ENCODE peak calls at places on chromosomes 5 and 9, in six cellular contexts. I is heart right ventricle, V is lower lobe of right lung, D is GM23248, S is A549, Y is cardiac muscle cell. G is an unnamed sample. For H3K4me1, the result is how much of the 10 kb centered on the place peaks cover.

GRCh38 chr9:97321251-97321650 is 13.8 kb downstream of the CCDC180 start:
- DNase-seq in Y (no peak), D (no peak), V (no peak), I (no peak), S (no peak), G (no peak)

GRCh38 chr5:125413861-125414260 is 667.4 kb upstream of the ZNF608 start:
- DNase-seq in S (no peak), Y (no peak), I (no peak), V (no peak), D (no peak), G (no peak)

GRCh38 chr9:89593776-89594427 is 10.9 kb upstream of the GADD45G start:
- DNase-seq in Y (peak), D (peak), S (peak), I (no peak), V (peak), G (no peak)

GRCh38 chr5:106876665-106877194 is 794.0 kb downstream of the EFNA5 start:
- DNase-seq in I (no peak), Y (no peak), S (no peak), D (peak), V (peak), G (no peak)

GRCh38 chr5:124080256-124080655 is 568.3 kb downstream of the CSNK1G3 start:
- DNase-seq in V (no peak), D (no peak), S (no peak), I (no peak), Y (no peak), G (no peak)

GRCh38 chr5:179113945-179114641 is 53.9 kb downstream of the ZNF354C start:
- DNase-seq in I (no peak), D (no peak), Y (no peak), S (no peak), V (no peak), G (peak)

GRCh38 chr5:154088801-154089200 is 50.0 kb downstream of the MFAP3 start:
- DNase-seq in I (no peak), V (no peak), D (no peak), S (no peak), Y (no peak), G (no peak)

GRCh38 chr5:57094753-57095683 is 78.8 kb upstream of the GPBP1 start:
- DNase-seq in I (no peak), S (no peak), V (no peak), Y (peak), D (peak), G (no peak)

GRCh38 chr9:800561-800960 is 40.9 kb upstream of the DMRT1 start:
- DNase-seq in D (no peak), V (no peak), Y (peak), S (no peak), I (no peak), G (no peak)

GRCh38 chr5:170291324-170291847 is 6.2 kb downstream of the LCP2 start:
- DNase-seq in D (no peak), I (no peak), S (no peak), Y (no peak), V (no peak), G (no peak)

GRCh38 chr9:34510032-34510431 is 12.8 kb downstream of the ENHO start:
- DNase-seq in S (no peak), V (no peak), I (no peak), Y (no peak), D (no peak), G (no peak)

GRCh38 chr9:105150991-105151685 is 93.3 kb upstream of the SLC44A1 start:
- DNase-seq in Y (peak), V (no peak), D (peak), S (no peak), I (no peak), G (no peak)

GRCh38 chr9:31137151-31137849 is 1247.1 kb upstream of the ACO1 start:
- DNase-seq in S (no peak), D (peak), I (no peak), V (no peak), Y (peak), G (no peak)

GRCh38 chr5:167778228-167778627 is 513.2 kb upstream of the WWC1 start:
- DNase-seq in D (no peak), I (no peak), V (no peak), S (no peak), Y (no peak), G (no peak)

GRCh38 chr9:86637515-86637914 is 283.3 kb upstream of the TUT7 start:
- DNase-seq in Y (peak), I (peak), S (no peak), V (no peak), D (peak), G (no peak)

GRCh38 chr5:53482717-53483638 is 2.5 kb downstream of the FST start:
- DNase-seq in D (peak), S (no peak), I (peak), Y (peak), V (peak), G (peak)

GRCh38 chr5:150458819-150459557 is 9.4 kb upstream of the RPS14 start:
- DNase-seq in D (peak), I (peak), V (peak), Y (peak), S (peak), G (peak)

GRCh38 chr9:73689091-73689870 is 537.6 kb downstream of the ANXA1 start:
- DNase-seq in I (no peak), S (no peak), D (no peak), V (no peak), Y (peak), G (no peak)

GRCh38 chr9:134358968-134359319 is 32.7 kb downstream of the RXRA start:
- DNase-seq in V (no peak), Y (no peak), I (no peak), D (no peak), S (no peak), G (no peak)

GRCh38 chr5:127290019-127290945 is at the start of gene MEGF10:
- DNase-seq in S (peak), I (peak), D (peak), V (no peak), Y (peak), G (no peak)

GRCh38 chr5:77101298-77101697 is 14.2 kb upstream of the ZBED3 start:
- DNase-seq in V (no peak), S (no peak), D (peak), I (no peak), Y (peak), G (no peak)

GRCh38 chr5:115601709-115602584 is at the start of gene TICAM2:
- DNase-seq in S (peak), D (peak), I (peak), Y (peak), V (peak), G (peak)

GRCh38 chr9:97529363-97530076 is 28.1 kb downstream of the TMOD1 start:
- DNase-seq in I (no peak), Y (peak), V (no peak), S (peak), D (peak), G (no peak)

GRCh38 chr5:43561346-43561745 is 4.5 kb upstream of the PAIP1 start:
- DNase-seq in V (no peak), D (peak), S (no peak), I (no peak), Y (no peak), G (no peak)

GRCh38 chr5:150402901-150403342 is 9.8 kb downstream of the CD74 start:
- DNase-seq in S (no peak), I (no peak), Y (no peak), D (no peak), V (peak), G (no peak)

GRCh38 chr5:143434261-143435206 is 31.0 kb upstream of the NR3C1 start:
- DNase-seq in D (no peak), V (no peak), I (no peak), S (no peak), Y (peak), G (no peak)

GRCh38 chr5:43491325-43491724 is 7.7 kb upstream of the TMEM267 start:
- DNase-seq in I (no peak), S (no peak), D (no peak), Y (no peak), V (no peak), G (no peak)

GRCh38 chr5:181187500-181188213 is 17.3 kb downstream of the TRIM7 start:
- DNase-seq in I (peak), Y (peak), V (peak), S (no peak), D (peak), G (peak)

GRCh38 chr5:45696206-45696836 is at the start of gene HCN1:
- DNase-seq in I (peak), V (peak), Y (peak), D (peak), S (peak), G (peak)

GRCh38 chr5:57816108-57816507 is 333.5 kb upstream of the ACTBL2 start:
- DNase-seq in D (peak), Y (peak), I (no peak), S (peak), V (no peak), G (no peak)

DNA sequence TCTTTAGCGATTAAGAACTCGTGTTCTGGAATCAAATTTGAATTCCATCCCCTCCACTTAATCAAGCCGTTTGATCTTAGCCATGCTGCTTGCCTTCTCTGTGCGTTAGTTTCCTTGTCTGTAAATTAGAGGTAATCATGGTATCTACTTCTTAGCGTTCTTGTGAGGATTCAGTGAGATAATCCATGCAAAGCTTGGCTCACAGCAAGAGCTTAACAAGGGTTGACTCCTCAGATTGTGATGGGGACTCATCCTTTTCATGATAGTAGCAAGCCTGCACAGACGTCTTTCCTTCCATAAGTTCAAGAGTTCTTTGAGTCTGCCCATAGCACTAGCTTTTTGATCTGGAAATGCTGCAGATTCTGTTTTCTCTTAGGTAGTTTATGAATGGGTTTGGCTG is 72.8 kb downstream of the TRIO start:
- DNase-seq in Y (no peak), V (no peak), I (no peak), S (no peak), D (no peak), G (no peak)
- H3K4me1 ChIP-seq in Y (under half), V (half or more), I (half or more), S (half or more), D (half or more), G (under half)

DNA sequence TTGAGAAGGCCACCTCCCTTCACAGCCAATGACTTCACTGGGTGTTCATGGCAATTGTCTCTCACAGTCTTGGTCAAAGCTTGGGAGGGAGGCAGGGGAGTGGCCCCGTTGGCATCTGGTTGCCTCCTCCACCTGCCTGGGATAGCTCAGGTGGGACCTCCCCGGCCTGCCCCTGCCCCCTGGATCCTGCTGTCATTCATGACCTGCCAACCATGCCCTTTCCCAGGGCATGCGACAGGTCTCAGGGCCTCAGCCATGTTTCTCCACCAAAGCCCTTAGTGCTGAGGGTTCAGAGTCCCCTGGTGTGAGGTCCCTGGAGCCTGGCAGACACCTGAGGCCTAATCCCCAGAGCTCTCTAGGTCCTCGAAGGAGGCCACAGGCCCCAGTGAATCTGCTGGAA is 5.5 kb downstream of the DAB2IP start:
- DNase-seq in D (no peak), V (no peak), Y (no peak), S (no peak), I (no peak), G (no peak)
- H3K27ac ChIP-seq in D (no peak), V (peak), Y (peak), S (no peak), I (peak), G (peak)

DNA sequence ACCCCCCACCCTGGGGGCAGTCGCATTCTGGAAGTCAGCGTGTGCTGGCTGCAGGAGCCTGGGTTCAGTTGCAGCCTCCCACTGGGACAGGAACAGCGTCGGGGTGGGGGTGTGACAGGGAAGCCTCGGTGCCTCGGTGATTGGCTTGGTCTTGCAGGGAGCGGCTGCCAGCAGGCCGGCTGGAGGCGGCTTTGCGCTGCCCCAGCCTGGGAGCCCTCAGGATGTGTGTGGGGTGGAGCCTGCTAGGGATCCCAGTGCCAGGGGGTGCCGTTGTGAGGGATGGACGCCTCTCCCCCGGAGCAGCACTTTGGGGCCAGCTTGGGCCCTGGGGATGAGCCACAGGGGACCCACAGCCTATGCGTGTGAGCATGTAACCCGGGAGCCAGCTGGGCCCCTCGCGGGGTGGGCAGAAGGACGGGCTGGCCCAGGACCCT is 101.3 kb downstream of the RGS3 start:
- DNase-seq in I (peak), D (peak), Y (peak), V (peak), S (no peak), G (peak)
- H3K4me3 ChIP-seq in I (peak), D (peak), Y (peak), V (peak), S (no peak), G (peak)

GRCh38 chr9:14352549-14352948 is 38.6 kb upstream of the NFIB start:
- DNase-seq in D (no peak), V (no peak), I (no peak), S (no peak), Y (no peak), G (no peak)

GRCh38 chr9:14351206-14351605 is 37.3 kb upstream of the NFIB start:
- DNase-seq in Y (no peak), I (peak), V (no peak), D (no peak), S (no peak), G (no peak)

GRCh38 chr9:14349818-14350333 is 35.9 kb upstream of the NFIB start:
- DNase-seq in I (no peak), D (no peak), S (no peak), V (no peak), Y (peak), G (no peak)

GRCh38 chr9:14349141-14349817 is 35.3 kb upstream of the NFIB start:
- DNase-seq in I (no peak), V (no peak), S (no peak), Y (peak), D (no peak), G (no peak)

DNA sequence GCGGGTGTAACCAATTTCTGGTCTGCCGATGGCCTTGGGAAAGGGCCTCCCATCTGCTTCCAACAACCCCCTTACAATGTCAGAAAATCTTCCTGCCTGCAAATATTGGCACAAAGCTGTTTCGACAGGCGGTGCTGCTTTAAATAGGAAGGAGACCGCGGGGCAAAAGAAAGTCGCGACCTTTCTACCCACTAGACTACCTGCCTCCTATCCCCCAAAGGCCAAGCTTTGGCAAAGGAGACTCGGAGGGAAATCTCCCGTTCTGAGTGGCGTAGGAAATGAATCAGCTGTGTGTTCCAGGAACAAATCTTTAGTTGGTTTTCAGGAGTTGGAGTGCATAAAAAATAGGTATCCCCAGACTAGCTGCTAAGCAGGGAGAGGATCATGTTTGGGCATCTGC is 36.8 kb upstream of the NFIB start:
- DNase-seq in V (no peak), Y (peak), D (no peak), S (no peak), I (no peak), G (no peak)
- H3K4me1 ChIP-seq in V (under half), Y (under half), D (under half), S (under half), I (under half), G (under half)

GRCh38 chr5:93240228-93240834 is 340.7 kb downstream of the NR2F1-AS1 start:
- DNase-seq in Y (no peak), D (no peak), I (no peak), S (no peak), V (no peak), G (no peak)
- H3K27ac ChIP-seq in Y (no peak), D (no peak), I (no peak), S (no peak), V (no peak), G (no peak)

GRCh38 chr5:141427783-141428426 is 2.4 kb upstream of the PCDHGA12 start:
- DNase-seq in I (no peak), S (no peak), Y (no peak), D (no peak), V (no peak), G (no peak)

GRCh38 chr5:141431286-141431685 is 979 bp downstream of the PCDHGA12 start:
- DNase-seq in Y (peak), S (no peak), I (no peak), D (peak), V (no peak), G (no peak)

GRCh38 chr5:141434006-141434405 is 3.7 kb downstream of the PCDHGA12 start:
- DNase-seq in V (no peak), S (no peak), Y (no peak), D (peak), I (no peak), G (no peak)

DNA sequence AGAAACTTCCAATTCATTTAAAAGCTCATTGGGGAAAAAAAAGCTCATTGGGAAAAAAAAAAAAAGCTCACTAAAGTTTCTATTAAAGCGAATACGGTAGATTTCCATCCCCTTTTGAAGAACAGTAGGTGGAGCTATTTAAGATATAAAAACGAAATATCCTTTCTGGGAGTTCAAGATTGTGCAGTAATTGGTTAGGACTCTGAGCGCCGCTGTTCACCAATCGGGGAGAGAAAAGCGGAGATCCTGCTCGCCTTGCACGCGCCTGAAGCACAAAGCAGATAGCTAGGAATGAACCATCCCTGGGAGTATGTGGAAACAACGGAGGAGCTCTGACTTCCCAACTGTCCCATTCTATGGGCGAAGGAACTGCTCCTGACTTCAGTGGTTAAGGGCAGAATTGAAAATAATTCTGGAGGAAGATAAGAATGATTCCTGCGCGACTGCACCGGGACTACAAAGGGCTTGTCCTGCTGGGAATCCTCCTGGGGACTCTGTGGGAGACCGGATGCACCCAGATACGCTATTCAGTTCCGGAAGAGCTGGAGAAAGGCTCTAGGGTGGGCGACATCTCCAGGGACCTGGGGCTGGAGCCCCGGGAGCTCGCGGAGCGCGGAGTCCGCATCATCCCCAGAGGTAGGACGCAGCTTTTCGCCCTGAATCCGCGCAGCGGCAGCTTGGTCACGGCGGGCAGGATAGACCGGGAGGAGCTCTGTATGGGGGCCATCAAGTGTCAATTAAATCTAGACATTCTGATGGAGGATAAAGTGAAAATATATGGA is at the start of gene PCDHGA12:
- DNase-seq in Y (peak), V (no peak), S (peak), D (peak), I (no peak), G (no peak)
- H3K4me3 ChIP-seq in Y (no peak), V (peak), S (no peak), D (peak), I (peak), G (peak)

GRCh38 chr5:173789031-173789920 is 98.9 kb upstream of the CPEB4 start:
- DNase-seq in V (peak), D (peak), I (no peak), S (no peak), Y (peak), G (no peak)

GRCh38 chr5:173791878-173792277 is 96.3 kb upstream of the CPEB4 start:
- DNase-seq in D (no peak), Y (no peak), I (no peak), S (no peak), V (no peak), G (no peak)

GRCh38 chr5:173790836-173791546 is 97.2 kb upstream of the CPEB4 start:
- DNase-seq in S (no peak), Y (no peak), I (no peak), V (no peak), D (no peak), G (no peak)

GRCh38 chr5:173792781-173793547 is 95.2 kb upstream of the CPEB4 start:
- DNase-seq in Y (no peak), V (no peak), I (no peak), S (no peak), D (no peak), G (no peak)

GRCh38 chr5:173790177-173790719 is 97.9 kb upstream of the CPEB4 start:
- DNase-seq in V (no peak), I (no peak), S (no peak), Y (no peak), D (no peak), G (no peak)
- H3K4me1 ChIP-seq in V (under half), I (under half), S (under half), Y (under half), D (under half), G (under half)

GRCh38 chr9:127386981-127387380 is 10.0 kb upstream of the SLC2A8 start:
- DNase-seq in S (no peak), D (no peak), Y (no peak), I (no peak), V (no peak), G (no peak)
- H3K27ac ChIP-seq in S (peak), D (no peak), Y (no peak), I (no peak), V (no peak), G (no peak)